ENCODE peak calls at places on chromosomes 3 and 15, in eight cellular contexts. E is progenitor cell of endocrine pancreas, F is GM10248, W is body of pancreas, D is endothelial cell, X is cardiac fibroblast, L is GM23338, K is uterus. I is an unnamed sample.

GRCh38 chr3:151226088-151226563 is 23.1 kb upstream of the GPR171 start:
- DNase-seq in E (no peak), F (no peak), W (no peak), D (no peak), X (peak), L (no peak), K (no peak), I (peak)

GRCh38 chr15:39427705-39428104 is 153.2 kb upstream of the THBS1 start:
- DNase-seq in E (no peak), F (no peak), W (no peak), D (no peak), X (no peak), L (no peak), K (no peak), I (no peak)

GRCh38 chr3:66407281-66408218 is 93.3 kb downstream of the LRIG1 start:
- DNase-seq in E (peak), F (peak), W (peak), D (peak), X (peak), L (peak), K (peak), I (no peak)

GRCh38 chr3:68057637-68058320 is 403.4 kb upstream of the SUCLG2 start:
- DNase-seq in E (no peak), F (no peak), W (no peak), D (no peak), X (no peak), L (no peak), K (no peak), I (no peak)

GRCh38 chr3:120029749-120030148 is 64.5 kb downstream of the GSK3B start:
- DNase-seq in E (no peak), F (no peak), W (no peak), D (no peak), X (no peak), L (no peak), K (no peak), I (no peak)

GRCh38 chr15:51243774-51244173 is 94.6 kb downstream of the CYP19A1 start:
- DNase-seq in E (no peak), F (no peak), W (no peak), D (no peak), X (no peak), L (no peak), K (no peak), I (no peak)

GRCh38 chr3:189606774-189607173 is 24.4 kb upstream of the TP63 start:
- DNase-seq in E (no peak), F (no peak), W (no peak), D (no peak), X (no peak), L (no peak), K (no peak), I (no peak)

GRCh38 chr3:179227349-179227748 is 23.6 kb downstream of the KCNMB3 start:
- DNase-seq in E (no peak), F (no peak), W (no peak), D (no peak), X (no peak), L (peak), K (no peak), I (no peak)

GRCh38 chr3:145411605-145412004 is 749.4 kb downstream of the PLOD2 start:
- DNase-seq in E (no peak), F (no peak), W (no peak), D (no peak), X (no peak), L (no peak), K (no peak), I (no peak)

GRCh38 chr15:22979699-22980188 is 424 bp downstream of the CYFIP1 start:
- DNase-seq in E (peak), F (peak), W (peak), D (peak), X (peak), L (peak), K (peak), I (no peak)

GRCh38 chr3:107756649-107757048 is 233.9 kb downstream of the BBX start:
- DNase-seq in E (no peak), F (no peak), W (no peak), D (no peak), X (no peak), L (no peak), K (no peak), I (no peak)

GRCh38 chr15:65184305-65184943 is 718 bp downstream of the CLPX start:
- DNase-seq in E (peak), F (peak), W (peak), D (peak), X (peak), L (peak), K (peak), I (no peak)

GRCh38 chr3:46664188-46664970 is 29.1 kb downstream of the ALS2CL start:
- DNase-seq in E (peak), F (no peak), W (no peak), D (no peak), X (no peak), L (no peak), K (peak), I (no peak)

GRCh38 chr3:71753716-71754609 is at the start of gene GPR27:
- DNase-seq in E (peak), F (no peak), W (peak), D (peak), X (peak), L (peak), K (no peak), I (no peak)

GRCh38 chr3:9302425-9303181 is 53.2 kb upstream of the SRGAP3 start:
- DNase-seq in E (peak), F (peak), W (peak), D (peak), X (peak), L (peak), K (peak), I (peak)

GRCh38 chr3:126747768-126748167 is 43.7 kb downstream of the CHCHD6 start:
- DNase-seq in E (no peak), F (no peak), W (no peak), D (no peak), X (no peak), L (no peak), K (no peak), I (no peak)

GRCh38 chr3:175378348-175378747 is 519.2 kb downstream of the NAALADL2 start:
- DNase-seq in E (no peak), F (no peak), W (no peak), D (no peak), X (no peak), L (no peak), K (no peak), I (no peak)

GRCh38 chr3:169362261-169362660 is 301.3 kb downstream of the MECOM start:
- DNase-seq in E (no peak), F (no peak), W (peak), D (no peak), X (peak), L (no peak), K (no peak), I (no peak)

GRCh38 chr3:12395349-12396012 is 88.8 kb upstream of the TSEN2 start:
- DNase-seq in E (no peak), F (peak), W (no peak), D (no peak), X (no peak), L (no peak), K (no peak), I (no peak)

GRCh38 chr3:77420316-77420715 is 380.4 kb downstream of the ROBO2 start:
- DNase-seq in E (no peak), F (no peak), W (no peak), D (no peak), X (no peak), L (no peak), K (no peak), I (no peak)

GRCh38 chr3:100709840-100710235 is 544 bp downstream of the TFG start:
- DNase-seq in E (peak), F (peak), W (peak), D (peak), X (peak), L (peak), K (peak), I (no peak)

GRCh38 chr15:99755692-99756409 is 22.6 kb upstream of the LYSMD4 start:
- DNase-seq in E (no peak), F (peak), W (peak), D (peak), X (peak), L (peak), K (peak), I (peak)

GRCh38 chr15:94174399-94174802 is 57.0 kb upstream of the MCTP2 start:
- DNase-seq in E (no peak), F (peak), W (no peak), D (no peak), X (no peak), L (no peak), K (no peak), I (peak)

GRCh38 chr3:119662604-119663377 is 2.4 kb upstream of the POPDC2 start:
- DNase-seq in E (no peak), F (no peak), W (no peak), D (no peak), X (peak), L (no peak), K (no peak), I (no peak)

GRCh38 chr3:171704002-171704401 is 106.3 kb downstream of the PLD1 start:
- DNase-seq in E (no peak), F (peak), W (no peak), D (no peak), X (peak), L (peak), K (no peak), I (no peak)
- TF ChIP-seq CTCF in E (no peak), F (peak), W (peak), D (peak), X (peak), L (peak), K (no peak), I (peak)

DNA sequence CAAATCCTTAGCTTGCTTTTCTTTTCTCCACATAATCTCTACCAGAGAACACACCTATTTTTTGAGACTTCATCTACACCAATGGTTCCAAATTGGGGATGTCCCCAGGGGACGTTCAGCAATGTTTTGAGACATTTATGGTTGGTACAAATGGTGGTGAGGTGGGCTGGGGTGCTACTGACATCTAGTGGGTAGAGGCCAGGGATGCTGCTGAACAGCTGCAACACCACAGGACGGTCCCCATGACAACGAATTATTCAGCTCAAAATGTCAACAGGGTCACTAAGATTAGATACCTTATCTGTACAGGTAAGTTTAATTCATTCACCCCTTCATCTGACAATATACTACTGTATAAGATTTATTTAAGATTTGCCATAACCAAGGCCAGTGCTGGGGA is 14.4 kb downstream of the GK5 start:
- DNase-seq in E (no peak), F (no peak), W (no peak), D (peak), X (peak), L (peak), K (no peak), I (no peak)
- TF ChIP-seq CTCF in E (peak), F (peak), W (no peak), D (no peak), X (peak), L (peak), K (no peak), I (no peak)

DNA sequence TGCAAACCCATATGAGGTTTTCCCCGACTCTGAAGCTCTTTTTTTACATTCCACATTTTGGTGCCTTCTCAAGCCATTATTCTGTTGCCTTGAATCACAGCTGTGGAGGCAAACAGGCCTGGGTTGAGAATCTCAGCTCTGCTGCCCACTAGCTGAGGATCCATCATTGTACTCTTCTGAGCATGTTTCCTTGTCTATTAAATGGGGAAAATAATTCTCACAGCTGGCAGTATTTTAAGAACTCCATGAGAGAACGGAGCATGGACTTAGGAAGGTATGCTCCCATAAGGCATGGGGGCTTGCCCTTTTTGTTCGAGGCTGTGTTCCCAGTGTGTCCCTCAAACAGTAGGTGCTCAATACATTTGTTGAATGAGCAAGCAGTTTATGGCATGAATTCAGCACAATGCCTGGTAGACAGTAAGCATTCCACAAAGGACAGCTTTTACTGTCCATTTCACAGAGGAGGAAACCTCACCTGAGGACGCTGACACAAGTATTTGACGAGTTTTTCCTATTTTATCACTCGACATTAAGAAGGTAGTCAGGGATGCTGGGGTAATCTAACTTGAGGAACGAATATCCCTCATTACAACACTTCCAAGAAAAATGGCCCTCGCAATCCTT is 2.2 kb upstream of the PTPRG start:
- DNase-seq in E (no peak), F (no peak), W (no peak), D (peak), X (peak), L (no peak), K (no peak), I (no peak)
- TF ChIP-seq CTCF in E (no peak), F (no peak), W (no peak), D (no peak), X (peak), L (peak), K (no peak), I (peak)

DNA sequence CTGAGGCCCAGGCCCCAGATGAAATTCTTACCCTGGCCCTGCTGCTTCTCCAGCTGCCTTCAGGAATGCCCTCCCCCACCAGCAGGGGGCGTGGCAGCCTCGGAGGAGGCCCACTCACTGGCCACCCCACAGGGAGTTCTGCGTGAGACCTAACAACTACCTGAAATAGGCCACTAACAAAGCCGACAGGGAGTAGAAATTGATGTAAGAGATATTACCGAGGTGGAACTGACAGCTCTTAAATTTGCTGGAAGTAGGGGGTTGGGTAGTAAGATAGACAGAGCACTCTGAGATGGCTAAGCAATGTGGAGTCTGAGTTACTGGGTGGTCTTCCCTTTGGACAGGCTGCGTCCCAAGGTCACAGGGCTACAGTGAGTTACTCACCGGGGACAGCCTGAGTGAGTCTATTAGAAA is 240.8 kb downstream of the SHOX2 start:
- DNase-seq in E (peak), F (peak), W (no peak), D (peak), X (no peak), L (peak), K (no peak), I (no peak)
- TF ChIP-seq CTCF in E (peak), F (peak), W (peak), D (peak), X (peak), L (peak), K (no peak), I (peak)

GRCh38 chr3:196941846-196942225 is 492 bp downstream of the NCBP2 start:
- DNase-seq in E (no peak), F (peak), W (peak), D (peak), X (peak), L (peak), K (no peak), I (peak)
- TF ChIP-seq CTCF in E (no peak), F (no peak), W (no peak), D (no peak), X (no peak), L (no peak), K (no peak), I (no peak)

DNA sequence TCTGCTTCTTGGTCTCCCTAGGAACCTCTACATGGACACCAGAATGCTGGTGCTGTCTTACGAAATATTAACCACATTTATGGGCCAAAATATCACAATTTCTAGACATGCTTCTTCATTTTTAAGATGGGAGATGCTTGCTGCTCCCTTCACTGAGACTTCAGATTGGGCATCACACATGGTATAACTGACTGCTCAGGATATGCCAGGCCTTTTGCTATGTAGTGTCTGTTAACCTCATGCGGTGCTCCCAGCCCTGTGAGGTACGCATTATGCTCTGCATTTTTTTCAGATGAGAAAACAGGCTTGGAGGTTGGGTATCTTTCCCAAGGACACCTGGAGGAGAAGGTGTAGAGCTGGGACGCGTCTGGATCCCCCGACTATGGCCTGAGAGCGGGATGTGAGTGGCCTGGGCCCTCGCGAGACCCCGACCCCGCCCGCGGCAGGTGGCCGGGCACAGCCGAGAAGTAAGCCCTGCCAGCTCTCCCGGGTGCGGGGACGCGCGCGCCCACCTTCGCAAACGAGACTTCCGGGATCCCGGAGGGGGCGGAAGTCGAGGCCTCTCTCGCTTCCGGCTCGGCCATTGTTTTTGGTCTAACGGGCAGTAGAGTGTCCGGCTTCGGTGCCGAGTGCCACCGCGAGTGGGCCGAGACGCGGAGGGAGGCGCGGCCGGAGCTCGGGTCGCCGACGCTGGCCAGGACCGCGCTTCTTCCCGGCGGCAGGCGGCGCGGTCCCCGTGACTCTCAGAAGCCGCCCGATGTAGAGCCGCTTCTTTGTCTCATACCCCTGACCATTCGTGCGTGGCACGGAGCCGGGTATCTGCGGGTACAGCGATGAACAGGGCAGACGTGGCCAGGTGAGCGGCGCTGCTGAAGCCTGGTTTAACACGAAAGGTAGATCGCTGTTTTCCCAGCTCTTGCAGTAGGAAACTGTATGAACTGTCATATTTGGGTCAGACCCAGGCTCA is at the start of gene ZKSCAN7:
- DNase-seq in E (peak), F (peak), W (peak), D (peak), X (peak), L (peak), K (peak), I (no peak)
- TF ChIP-seq CTCF in E (peak), F (no peak), W (no peak), D (no peak), X (no peak), L (no peak), K (no peak), I (no peak)

GRCh38 chr15:78808550-78808949 is 2.7 kb downstream of the ADAMTS7 start:
- DNase-seq in E (no peak), F (peak), W (no peak), D (no peak), X (peak), L (peak), K (no peak), I (no peak)
- TF ChIP-seq CTCF in E (peak), F (peak), W (no peak), D (peak), X (peak), L (peak), K (no peak), I (peak)